ENCODE peak calls at places on chromosomes 16 and 17, in ten cellular contexts. L is fibroblast of lung; Q is brain microvascular endothelial cell; V is stimulated activated CD4-positive, alpha-beta T cell treated with anti-CD3 and anti-CD28 coated beads, TNF-alpha, amount 100 ng/mL, for 48 hours; T is A549; P is aorta; Z is HTR-8/SVneo; E is NCI-H2029; W is dorsolateral prefrontal cortex; M is mesothelial cell of epicardium. B is an unnamed sample.

GRCh38 chr16:50335198-50335958 is 33.4 kb downstream of the BRD7 start:
- DNase-seq in L (peak; percentile 5), Q (peak; percentile 31), V (no peak), T (no peak), P (no peak), Z (no peak), E (no peak), W (no peak), M (no peak), B (no peak)

GRCh38 chr17:52213451-52213850 is 54.9 kb upstream of the CA10 start:
- DNase-seq in L (no peak), Q (no peak), V (no peak), T (no peak), P (no peak), Z (no peak), E (no peak), W (no peak), M (no peak), B (no peak)

GRCh38 chr16:11181889-11182279 is 74.1 kb downstream of the SOCS1 start:
- DNase-seq in L (peak; percentile 34), Q (no peak), V (no peak), T (no peak), P (no peak), Z (no peak), E (no peak), W (no peak), M (no peak), B (no peak)

GRCh38 chr17:4895676-4896331 is 3.5 kb upstream of the C17orf107 start:
- DNase-seq in L (no peak), Q (no peak), V (no peak), T (no peak), P (no peak), Z (no peak), E (no peak), W (no peak), M (no peak), B (no peak)

GRCh38 chr17:59466943-59467801 is 98.2 kb upstream of the DHX40 start:
- DNase-seq in L (no peak), Q (no peak), V (no peak), T (no peak), P (no peak), Z (no peak), E (no peak), W (no peak), M (no peak), B (no peak)

GRCh38 chr17:63035271-63035670 is 69.2 kb downstream of the TANC2 start:
- DNase-seq in L (peak; percentile 85), Q (peak; percentile 63), V (no peak), T (peak; percentile 36), P (no peak), Z (no peak), E (no peak), W (no peak), M (no peak), B (peak; percentile 59)

GRCh38 chr17:7293821-7294613 is 422 bp downstream of the YBX2 start:
- DNase-seq in L (no peak), Q (no peak), V (no peak), T (no peak), P (no peak), Z (no peak), E (no peak), W (no peak), M (no peak), B (no peak)

GRCh38 chr17:81651692-81652091 is 4.7 kb downstream of the PDE6G start:
- DNase-seq in L (peak; percentile 87), Q (peak; percentile 89), V (no peak), T (peak; percentile 85), P (no peak), Z (peak; percentile 91), E (no peak), W (no peak), M (no peak), B (peak; percentile 73)

GRCh38 chr17:41968676-41969075 is 2.1 kb downstream of the CNP start:
- DNase-seq in L (no peak), Q (no peak), V (no peak), T (no peak), P (no peak), Z (no peak), E (no peak), W (no peak), M (no peak), B (no peak)

GRCh38 chr17:74452027-74452840 is 14.2 kb upstream of the CD300A start:
- DNase-seq in L (no peak), Q (no peak), V (no peak), T (no peak), P (no peak), Z (no peak), E (peak; percentile 82), W (no peak), M (no peak), B (no peak)

GRCh38 chr17:64084086-64084939 is 45.6 kb downstream of the ERN1 start:
- DNase-seq in L (peak; percentile 46), Q (no peak), V (no peak), T (peak; percentile 75), P (no peak), Z (no peak), E (no peak), W (no peak), M (no peak), B (peak; percentile 43)

GRCh38 chr16:1932050-1933028 is 10.7 kb downstream of the MSRB1 start:
- DNase-seq in L (peak; percentile 5), Q (no peak), V (no peak), T (peak; percentile 80), P (peak; percentile 67), Z (no peak), E (peak; percentile 9), W (no peak), M (no peak), B (no peak)

GRCh38 chr16:68037820-68038597 is 14.9 kb downstream of the DUS2 start:
- DNase-seq in L (no peak), Q (no peak), V (no peak), T (no peak), P (peak; percentile 28), Z (no peak), E (no peak), W (no peak), M (no peak), B (no peak)

GRCh38 chr16:87062569-87063442 is 254.4 kb downstream of the C16orf95 start:
- DNase-seq in L (peak; percentile 78), Q (peak; percentile 63), V (peak; percentile 55), T (peak; percentile 70), P (peak; percentile 92), Z (peak; percentile 88), E (peak; percentile 16), W (no peak), M (peak; percentile 74), B (peak; percentile 59)